ENCODE peak calls at places on chromosomes 12 and 14, in seven cellular contexts. One of them, this sample, is unnamed.

GRCh38 chr14:77043177-77043983 is 14.9 kb upstream of the IRF2BPL start:
- DNase-seq in HL-60: peak
- DNase-seq in dorsolateral prefrontal cortex: no peak
- DNase-seq in neuronal stem cell: no peak
- DNase-seq in tibial artery: peak
- DNase-seq in left lung: no peak
- DNase-seq in pancreas: no peak
- DNase-seq in this sample: peak

GRCh38 chr14:21917699-21918436 is 244.2 kb upstream of the OR4E1 start:
- DNase-seq in tibial artery: no peak
- DNase-seq in pancreas: no peak
- DNase-seq in HL-60: peak
- DNase-seq in neuronal stem cell: peak
- DNase-seq in dorsolateral prefrontal cortex: peak
- DNase-seq in left lung: no peak
- DNase-seq in this sample: peak

GRCh38 chr14:55125403-55125802 is 3.6 kb upstream of the LGALS3 start:
- DNase-seq in left lung: no peak
- DNase-seq in pancreas: no peak
- DNase-seq in neuronal stem cell: no peak
- DNase-seq in HL-60: peak
- DNase-seq in tibial artery: peak
- DNase-seq in dorsolateral prefrontal cortex: no peak
- DNase-seq in this sample: no peak

GRCh38 chr14:69657961-69658360 is 46.6 kb downstream of the SUSD6 start:
- DNase-seq in dorsolateral prefrontal cortex: no peak
- DNase-seq in HL-60: no peak
- DNase-seq in pancreas: peak
- DNase-seq in left lung: no peak
- DNase-seq in tibial artery: no peak
- DNase-seq in neuronal stem cell: no peak
- DNase-seq in this sample: no peak

GRCh38 chr12:22971771-22972191 is 346.8 kb downstream of the ETNK1 start:
- DNase-seq in dorsolateral prefrontal cortex: no peak
- DNase-seq in left lung: no peak
- DNase-seq in pancreas: no peak
- DNase-seq in tibial artery: no peak
- DNase-seq in neuronal stem cell: no peak
- DNase-seq in HL-60: no peak
- DNase-seq in this sample: no peak

GRCh38 chr12:2415568-2415944 is 362.8 kb downstream of the CACNA1C start:
- DNase-seq in left lung: no peak
- DNase-seq in pancreas: no peak
- DNase-seq in tibial artery: no peak
- DNase-seq in HL-60: no peak
- DNase-seq in dorsolateral prefrontal cortex: no peak
- DNase-seq in neuronal stem cell: no peak
- DNase-seq in this sample: no peak

GRCh38 chr12:132439333-132439904 is 50.5 kb upstream of the FBRSL1 start:
- DNase-seq in tibial artery: no peak
- DNase-seq in HL-60: no peak
- DNase-seq in dorsolateral prefrontal cortex: no peak
- DNase-seq in pancreas: peak
- DNase-seq in left lung: peak
- DNase-seq in neuronal stem cell: no peak
- DNase-seq in this sample: no peak

GRCh38 chr14:43411841-43412240 is 1095.2 kb downstream of the FSCB start:
- DNase-seq in left lung: no peak
- DNase-seq in pancreas: no peak
- DNase-seq in neuronal stem cell: no peak
- DNase-seq in HL-60: no peak
- DNase-seq in tibial artery: no peak
- DNase-seq in dorsolateral prefrontal cortex: no peak
- DNase-seq in this sample: no peak

GRCh38 chr12:473198-473597 is 13.5 kb downstream of the B4GALNT3 start:
- DNase-seq in HL-60: no peak
- DNase-seq in tibial artery: no peak
- DNase-seq in dorsolateral prefrontal cortex: no peak
- DNase-seq in pancreas: no peak
- DNase-seq in neuronal stem cell: no peak
- DNase-seq in left lung: no peak
- DNase-seq in this sample: no peak

GRCh38 chr12:479161-479560 is 19.4 kb downstream of the B4GALNT3 start:
- DNase-seq in pancreas: no peak
- DNase-seq in tibial artery: no peak
- DNase-seq in dorsolateral prefrontal cortex: no peak
- DNase-seq in neuronal stem cell: no peak
- DNase-seq in left lung: no peak
- DNase-seq in HL-60: no peak
- DNase-seq in this sample: no peak

GRCh38 chr12:475286-475685 is 15.5 kb downstream of the B4GALNT3 start:
- DNase-seq in tibial artery: no peak
- DNase-seq in HL-60: no peak
- DNase-seq in pancreas: no peak
- DNase-seq in dorsolateral prefrontal cortex: no peak
- DNase-seq in neuronal stem cell: no peak
- DNase-seq in left lung: no peak
- DNase-seq in this sample: no peak

GRCh38 chr12:470133-470532 is 10.4 kb downstream of the B4GALNT3 start:
- DNase-seq in pancreas: no peak
- DNase-seq in tibial artery: no peak
- DNase-seq in neuronal stem cell: no peak
- DNase-seq in left lung: no peak
- DNase-seq in dorsolateral prefrontal cortex: no peak
- DNase-seq in HL-60: no peak
- DNase-seq in this sample: no peak

GRCh38 chr12:473863-474577 is 14.3 kb downstream of the B4GALNT3 start:
- DNase-seq in HL-60: no peak
- DNase-seq in pancreas: no peak
- DNase-seq in dorsolateral prefrontal cortex: no peak
- DNase-seq in neuronal stem cell: no peak
- DNase-seq in left lung: no peak
- DNase-seq in tibial artery: no peak
- DNase-seq in this sample: no peak
- H3K27ac ChIP-seq in HL-60: no peak
- H3K27ac ChIP-seq in pancreas: no peak
- H3K27ac ChIP-seq in dorsolateral prefrontal cortex: no peak
- H3K27ac ChIP-seq in neuronal stem cell: peak
- H3K27ac ChIP-seq in left lung: no peak
- H3K27ac ChIP-seq in tibial artery: no peak
- H3K27ac ChIP-seq in this sample: no peak

GRCh38 chr12:122874081-122874480 is 21.8 kb downstream of the VPS37B start:
- DNase-seq in tibial artery: no peak
- DNase-seq in dorsolateral prefrontal cortex: no peak
- DNase-seq in pancreas: peak
- DNase-seq in neuronal stem cell: no peak
- DNase-seq in HL-60: no peak
- DNase-seq in left lung: no peak
- DNase-seq in this sample: no peak

GRCh38 chr12:122873540-122873939 is 22.4 kb downstream of the VPS37B start:
- DNase-seq in pancreas: peak
- DNase-seq in neuronal stem cell: no peak
- DNase-seq in tibial artery: no peak
- DNase-seq in HL-60: no peak
- DNase-seq in left lung: no peak
- DNase-seq in dorsolateral prefrontal cortex: no peak
- DNase-seq in this sample: no peak

GRCh38 chr12:122876724-122877123 is 19.2 kb downstream of the VPS37B start:
- DNase-seq in left lung: no peak
- DNase-seq in tibial artery: no peak
- DNase-seq in dorsolateral prefrontal cortex: no peak
- DNase-seq in neuronal stem cell: no peak
- DNase-seq in pancreas: peak
- DNase-seq in HL-60: no peak
- DNase-seq in this sample: no peak

GRCh38 chr12:122872815-122873361 is 23.0 kb downstream of the VPS37B start:
- DNase-seq in pancreas: peak
- DNase-seq in dorsolateral prefrontal cortex: no peak
- DNase-seq in neuronal stem cell: no peak
- DNase-seq in tibial artery: no peak
- DNase-seq in left lung: no peak
- DNase-seq in HL-60: no peak
- DNase-seq in this sample: no peak

DNA sequence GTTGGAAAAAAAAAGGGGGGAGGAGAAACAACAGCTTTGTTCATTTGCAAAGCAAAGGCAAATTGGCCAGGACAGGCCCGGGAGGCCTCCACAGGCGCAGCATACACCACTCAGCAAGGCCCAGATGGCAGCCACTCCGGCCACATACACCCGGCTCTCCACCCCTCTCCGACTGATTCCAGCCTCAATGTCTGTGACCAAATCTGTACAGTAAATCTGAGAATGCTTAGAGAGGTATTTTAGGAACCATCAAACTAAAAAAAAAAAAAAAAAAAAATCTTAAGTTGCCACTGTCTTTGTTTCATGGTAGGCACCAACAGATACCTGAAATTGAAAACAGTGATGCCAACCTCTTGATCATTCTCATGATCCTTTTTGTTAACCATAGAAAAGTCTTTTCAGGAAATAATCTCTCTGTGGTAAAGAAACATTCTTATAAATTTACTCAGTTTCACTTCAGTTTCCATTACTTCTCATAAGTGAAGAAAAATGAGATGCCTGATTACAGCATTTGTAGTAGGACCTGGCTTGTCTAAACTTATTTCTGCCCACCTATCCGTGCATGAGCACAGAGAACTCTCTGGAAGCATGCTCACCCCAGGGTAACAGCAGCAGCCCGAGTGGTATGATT is 20.2 kb downstream of the VPS37B start:
- DNase-seq in dorsolateral prefrontal cortex: no peak
- DNase-seq in left lung: no peak
- DNase-seq in neuronal stem cell: no peak
- DNase-seq in pancreas: peak
- DNase-seq in tibial artery: no peak
- DNase-seq in HL-60: no peak
- DNase-seq in this sample: no peak
- H3K27ac ChIP-seq in dorsolateral prefrontal cortex: peak
- H3K27ac ChIP-seq in left lung: no peak
- H3K27ac ChIP-seq in neuronal stem cell: no peak
- H3K27ac ChIP-seq in pancreas: no peak
- H3K27ac ChIP-seq in tibial artery: no peak
- H3K27ac ChIP-seq in HL-60: no peak
- H3K27ac ChIP-seq in this sample: no peak

GRCh38 chr12:116538682-116539264 is 20.4 kb upstream of the MAP1LC3B2 start:
- DNase-seq in dorsolateral prefrontal cortex: no peak
- DNase-seq in pancreas: no peak
- DNase-seq in neuronal stem cell: no peak
- DNase-seq in HL-60: no peak
- DNase-seq in left lung: no peak
- DNase-seq in tibial artery: no peak
- DNase-seq in this sample: no peak

GRCh38 chr12:116539905-116540482 is 19.2 kb upstream of the MAP1LC3B2 start:
- DNase-seq in tibial artery: no peak
- DNase-seq in pancreas: no peak
- DNase-seq in neuronal stem cell: peak
- DNase-seq in left lung: no peak
- DNase-seq in dorsolateral prefrontal cortex: peak
- DNase-seq in HL-60: no peak
- DNase-seq in this sample: peak

GRCh38 chr12:116538076-116538591 is 21.0 kb upstream of the MAP1LC3B2 start:
- DNase-seq in pancreas: no peak
- DNase-seq in left lung: no peak
- DNase-seq in HL-60: no peak
- DNase-seq in neuronal stem cell: no peak
- DNase-seq in dorsolateral prefrontal cortex: no peak
- DNase-seq in tibial artery: no peak
- DNase-seq in this sample: no peak

GRCh38 chr12:116540617-116541152 is 18.5 kb upstream of the MAP1LC3B2 start:
- DNase-seq in tibial artery: no peak
- DNase-seq in pancreas: no peak
- DNase-seq in neuronal stem cell: no peak
- DNase-seq in left lung: no peak
- DNase-seq in HL-60: no peak
- DNase-seq in dorsolateral prefrontal cortex: no peak
- DNase-seq in this sample: no peak

DNA sequence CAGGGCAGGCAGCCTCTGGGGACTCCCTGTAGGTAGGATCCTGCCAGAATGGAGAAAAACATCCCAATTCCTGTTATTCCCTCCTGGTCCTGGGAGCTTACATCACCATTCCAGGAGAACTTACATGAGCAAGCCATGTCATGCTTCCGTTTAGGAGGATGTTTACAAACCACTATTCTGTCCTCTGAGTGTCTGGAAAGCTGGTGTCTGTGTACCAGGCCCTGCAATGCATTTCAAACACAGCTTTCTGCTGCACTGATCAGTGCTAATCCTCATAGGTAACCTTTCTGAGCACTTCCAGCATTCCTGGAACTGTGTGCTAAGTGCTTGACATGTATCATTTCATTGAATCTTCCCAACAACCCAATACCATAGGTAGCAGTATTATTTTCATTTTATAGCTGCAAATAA is 19.8 kb upstream of the MAP1LC3B2 start:
- DNase-seq in neuronal stem cell: no peak
- DNase-seq in dorsolateral prefrontal cortex: no peak
- DNase-seq in left lung: no peak
- DNase-seq in pancreas: no peak
- DNase-seq in tibial artery: no peak
- DNase-seq in HL-60: no peak
- DNase-seq in this sample: no peak
- H3K27ac ChIP-seq in neuronal stem cell: no peak
- H3K27ac ChIP-seq in dorsolateral prefrontal cortex: peak
- H3K27ac ChIP-seq in left lung: no peak
- H3K27ac ChIP-seq in pancreas: no peak
- H3K27ac ChIP-seq in tibial artery: no peak
- H3K27ac ChIP-seq in HL-60: no peak
- H3K27ac ChIP-seq in this sample: no peak

GRCh38 chr12:52054838-52055741 is 3.8 kb downstream of the NR4A1 start:
- DNase-seq in pancreas: peak
- DNase-seq in tibial artery: no peak
- DNase-seq in HL-60: no peak
- DNase-seq in neuronal stem cell: no peak
- DNase-seq in dorsolateral prefrontal cortex: peak
- DNase-seq in left lung: no peak
- DNase-seq in this sample: no peak

GRCh38 chr12:52052471-52053186 is 1.4 kb downstream of the NR4A1 start:
- DNase-seq in pancreas: peak
- DNase-seq in tibial artery: no peak
- DNase-seq in neuronal stem cell: no peak
- DNase-seq in dorsolateral prefrontal cortex: no peak
- DNase-seq in left lung: no peak
- DNase-seq in HL-60: no peak
- DNase-seq in this sample: no peak

GRCh38 chr12:52055781-52056711 is 4.8 kb downstream of the NR4A1 start:
- DNase-seq in left lung: no peak
- DNase-seq in HL-60: no peak
- DNase-seq in tibial artery: no peak
- DNase-seq in dorsolateral prefrontal cortex: peak
- DNase-seq in neuronal stem cell: no peak
- DNase-seq in pancreas: peak
- DNase-seq in this sample: peak

GRCh38 chr12:52053570-52054209 is 2.4 kb downstream of the NR4A1 start:
- DNase-seq in neuronal stem cell: no peak
- DNase-seq in left lung: no peak
- DNase-seq in tibial artery: no peak
- DNase-seq in dorsolateral prefrontal cortex: no peak
- DNase-seq in HL-60: no peak
- DNase-seq in pancreas: peak
- DNase-seq in this sample: no peak

DNA sequence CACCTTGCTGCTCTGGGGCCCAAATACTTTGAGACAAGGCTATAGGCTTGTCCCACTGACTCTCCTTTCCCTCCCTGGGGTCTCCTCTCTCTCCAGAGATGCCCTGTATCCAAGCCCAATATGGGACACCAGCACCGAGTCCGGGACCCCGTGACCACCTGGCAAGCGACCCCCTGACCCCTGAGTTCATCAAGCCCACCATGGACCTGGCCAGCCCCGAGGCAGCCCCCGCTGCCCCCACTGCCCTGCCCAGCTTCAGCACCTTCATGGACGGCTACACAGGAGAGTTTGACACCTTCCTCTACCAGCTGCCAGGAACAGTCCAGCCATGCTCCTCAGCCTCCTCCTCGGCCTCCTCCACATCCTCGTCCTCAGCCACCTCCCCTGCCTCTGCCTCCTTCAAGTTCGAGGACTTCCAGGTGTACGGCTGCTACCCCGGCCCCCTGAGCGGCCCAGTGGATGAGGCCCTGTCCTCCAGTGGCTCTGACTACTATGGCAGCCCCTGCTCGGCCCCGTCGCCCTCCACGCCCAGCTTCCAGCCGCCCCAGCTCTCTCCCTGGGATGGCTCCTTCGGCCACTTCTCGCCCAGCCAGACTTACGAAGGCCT is 3.1 kb downstream of the NR4A1 start:
- DNase-seq in pancreas: peak
- DNase-seq in neuronal stem cell: no peak
- DNase-seq in dorsolateral prefrontal cortex: peak
- DNase-seq in tibial artery: no peak
- DNase-seq in left lung: no peak
- DNase-seq in HL-60: no peak
- DNase-seq in this sample: no peak
- H3K27ac ChIP-seq in pancreas: no peak
- H3K27ac ChIP-seq in neuronal stem cell: no peak
- H3K27ac ChIP-seq in dorsolateral prefrontal cortex: peak
- H3K27ac ChIP-seq in tibial artery: peak
- H3K27ac ChIP-seq in left lung: no peak
- H3K27ac ChIP-seq in HL-60: no peak
- H3K27ac ChIP-seq in this sample: peak

This sample was measured in caudate nucleus.